ENCODE peak calls at places on chromosomes 2 and 18, in six cellular contexts. A is NCI-H1105 treated with DMSO at 0.1 percent for 48 hours; G is activated gamma-delta T cell treated with Interleukin-2 at 50 U/mL for 16 hours; R is testis; F is CD4-positive, alpha-beta T cell; P is NCI-H1694. M is an unnamed sample.

GRCh38 chr2:238155051-238155760 is 3.6 kb upstream of the ERFE start:
- DNase-seq in R (no peak), G (no peak), A (no peak), P (no peak), F (no peak), M (no peak)

GRCh38 chr18:805755-806110 is 6.3 kb downstream of the YES1 start:
- DNase-seq in P (no peak), F (no peak), G (no peak), A (no peak), R (no peak), M (no peak)

GRCh38 chr2:64401501-64401880 is 52.5 kb upstream of the LGALSL start:
- DNase-seq in F (no peak), A (peak), P (no peak), G (no peak), R (no peak), M (no peak)

GRCh38 chr2:84527137-84528129 is 11.1 kb downstream of the DNAH6 start:
- DNase-seq in R (no peak), P (no peak), A (no peak), G (no peak), F (no peak), M (no peak)

GRCh38 chr18:8288447-8289213 is 320.6 kb upstream of the RAB12 start:
- DNase-seq in P (no peak), A (peak), F (no peak), R (peak), G (no peak), M (no peak)

GRCh38 chr18:79693561-79694205 is 14.1 kb downstream of the CTDP1 start:
- DNase-seq in P (no peak), G (no peak), R (no peak), A (no peak), F (no peak), M (no peak)

GRCh38 chr2:88517759-88518201 is 65.3 kb upstream of the FOXI3 start:
- DNase-seq in F (no peak), P (no peak), R (no peak), G (no peak), A (no peak), M (no peak)

GRCh38 chr2:66531156-66531555 is 96.2 kb downstream of the MEIS1 start:
- DNase-seq in G (no peak), F (no peak), R (no peak), P (no peak), A (no peak), M (no peak)

GRCh38 chr2:8580316-8581047 is 101.4 kb upstream of the ID2 start:
- DNase-seq in R (no peak), A (no peak), G (no peak), F (no peak), P (no peak), M (no peak)

GRCh38 chr2:76599732-76600368 is 889.1 kb upstream of the GCFC2 start:
- DNase-seq in F (no peak), R (peak), A (peak), P (peak), G (no peak), M (no peak)

GRCh38 chr2:239369631-239370161 is 31.1 kb downstream of the HDAC4 start:
- DNase-seq in P (no peak), G (peak), F (peak), R (no peak), A (no peak), M (peak)